ENCODE peak calls at places on chromosomes 3 and 15, in five cellular contexts. C is AG20443, T is IMR-90, V is HCT116, N is MM.1S. R is an unnamed sample.

GRCh38 chr3:66038384-66038725 is 363 bp downstream of the MAGI1 start:
- DNase-seq in T (no peak), V (no peak), N (no peak), C (peak), R (no peak)

GRCh38 chr15:83999396-84000120 is 236.0 kb upstream of the GOLGA6L4 start:
- DNase-seq in C (no peak), T (peak), V (no peak), N (no peak), R (no peak)

GRCh38 chr3:16067837-16068471 is 106.5 kb upstream of the GALNT15 start:
- DNase-seq in T (peak), V (no peak), N (no peak), C (no peak), R (no peak)

GRCh38 chr15:58212909-58213526 is 74.8 kb downstream of the AQP9 start:
- DNase-seq in T (peak), V (no peak), C (peak), N (peak), R (peak)

GRCh38 chr15:59917504-59918157 is 86.5 kb upstream of the FOXB1 start:
- DNase-seq in T (peak), V (peak), C (peak), N (peak), R (peak)

GRCh38 chr15:74442604-74443003 is 8.8 kb upstream of the SEMA7A start:
- DNase-seq in T (no peak), N (no peak), V (no peak), C (no peak), R (no peak)

GRCh38 chr15:77836116-77836798 is 203.5 kb upstream of the LINGO1 start:
- DNase-seq in N (no peak), C (peak), V (peak), T (peak), R (peak)

GRCh38 chr15:74050127-74050526 is 32.2 kb downstream of the GOLGA6A start:
- DNase-seq in V (no peak), N (no peak), T (no peak), C (no peak), R (no peak)

GRCh38 chr3:178518660-178519396 is 17.4 kb upstream of the KCNMB2 start:
- DNase-seq in T (no peak), N (peak), V (no peak), C (no peak), R (peak)

GRCh38 chr3:14891135-14892132 is 55.9 kb upstream of the NR2C2 start:
- DNase-seq in N (no peak), C (no peak), V (no peak), T (no peak), R (no peak)

GRCh38 chr15:46918462-46919125 is 798.7 kb upstream of the SEMA6D start:
- DNase-seq in N (no peak), V (no peak), T (no peak), C (no peak), R (no peak)

GRCh38 chr3:8324727-8325126 is 176.9 kb upstream of the LMCD1 start:
- DNase-seq in V (peak), N (peak), T (peak), C (peak), R (peak)

GRCh38 chr3:63580151-63580550 is 72.3 kb upstream of the SNTN start:
- DNase-seq in N (no peak), V (no peak), C (no peak), T (no peak), R (no peak)